ENCODE peak calls at places on chromosome 17, in five cellular contexts. One of them, this sample, is unnamed.

GRCh38 chr17:47235506-47235905 is 18.1 kb upstream of the ITGB3 start:
- DNase-seq in AG04450: no peak
- DNase-seq in lower leg skin: no peak
- DNase-seq in cardiac muscle cell: no peak
- DNase-seq in heart left ventricle: no peak
- DNase-seq in this sample: no peak

GRCh38 chr17:36107660-36108059 is 4.0 kb downstream of the CCL4 start:
- DNase-seq in heart left ventricle: no peak
- DNase-seq in lower leg skin: no peak
- DNase-seq in AG04450: no peak
- DNase-seq in cardiac muscle cell: no peak
- DNase-seq in this sample: no peak

GRCh38 chr17:62615503-62615902 is 12.0 kb upstream of the MRC2 start:
- DNase-seq in heart left ventricle: no peak
- DNase-seq in cardiac muscle cell: no peak
- DNase-seq in lower leg skin: peak
- DNase-seq in AG04450: no peak
- DNase-seq in this sample: no peak

GRCh38 chr17:52154466-52154865 is 4.0 kb downstream of the CA10 start:
- DNase-seq in cardiac muscle cell: no peak
- DNase-seq in heart left ventricle: no peak
- DNase-seq in AG04450: no peak
- DNase-seq in lower leg skin: no peak
- DNase-seq in this sample: no peak

GRCh38 chr17:17387461-17388362 is 84.5 kb downstream of the NT5M start:
- DNase-seq in AG04450: no peak
- DNase-seq in cardiac muscle cell: peak
- DNase-seq in lower leg skin: no peak
- DNase-seq in heart left ventricle: peak
- DNase-seq in this sample: no peak

GRCh38 chr17:50507871-50508572 is at the start of gene MYCBPAP:
- DNase-seq in cardiac muscle cell: peak
- DNase-seq in lower leg skin: peak
- DNase-seq in AG04450: peak
- DNase-seq in heart left ventricle: peak
- DNase-seq in this sample: peak

GRCh38 chr17:58703137-58703846 is 10.9 kb downstream of the RAD51C start:
- DNase-seq in cardiac muscle cell: no peak
- DNase-seq in AG04450: no peak
- DNase-seq in heart left ventricle: no peak
- DNase-seq in lower leg skin: no peak
- DNase-seq in this sample: peak

GRCh38 chr17:73293031-73293430 is 18.8 kb downstream of the CDC42EP4 start:
- DNase-seq in heart left ventricle: no peak
- DNase-seq in cardiac muscle cell: no peak
- DNase-seq in lower leg skin: no peak
- DNase-seq in AG04450: no peak
- DNase-seq in this sample: no peak

GRCh38 chr17:1373710-1374237 is 26.2 kb downstream of the YWHAE start:
- DNase-seq in AG04450: no peak
- DNase-seq in lower leg skin: no peak
- DNase-seq in heart left ventricle: no peak
- DNase-seq in cardiac muscle cell: no peak
- DNase-seq in this sample: no peak

GRCh38 chr17:17176341-17176740 is 29.8 kb downstream of the PLD6 start:
- DNase-seq in AG04450: no peak
- DNase-seq in heart left ventricle: no peak
- DNase-seq in cardiac muscle cell: no peak
- DNase-seq in lower leg skin: no peak
- DNase-seq in this sample: no peak

GRCh38 chr17:64036198-64036922 is 15.9 kb upstream of the ICAM2 start:
- DNase-seq in AG04450: no peak
- DNase-seq in heart left ventricle: no peak
- DNase-seq in lower leg skin: peak
- DNase-seq in cardiac muscle cell: no peak
- DNase-seq in this sample: no peak

GRCh38 chr17:14019186-14019956 is 49.9 kb upstream of the COX10 start:
- DNase-seq in lower leg skin: no peak
- DNase-seq in heart left ventricle: no peak
- DNase-seq in AG04450: peak
- DNase-seq in cardiac muscle cell: no peak
- DNase-seq in this sample: no peak

GRCh38 chr17:82301300-82301915 is 16.0 kb downstream of the CD7 start:
- DNase-seq in heart left ventricle: no peak
- DNase-seq in lower leg skin: no peak
- DNase-seq in AG04450: no peak
- DNase-seq in cardiac muscle cell: no peak
- DNase-seq in this sample: no peak

GRCh38 chr17:8153957-8154607 is 1.9 kb upstream of the PER1 start:
- DNase-seq in heart left ventricle: peak
- DNase-seq in cardiac muscle cell: peak
- DNase-seq in AG04450: peak
- DNase-seq in lower leg skin: peak
- DNase-seq in this sample: peak

GRCh38 chr17:39222151-39222550 is 3.6 kb downstream of the STAC2 start:
- DNase-seq in heart left ventricle: no peak
- DNase-seq in lower leg skin: no peak
- DNase-seq in cardiac muscle cell: no peak
- DNase-seq in AG04450: no peak
- DNase-seq in this sample: no peak

GRCh38 chr17:77285594-77286390 is 145.0 kb downstream of the SEC14L1 start:
- DNase-seq in heart left ventricle: peak
- DNase-seq in AG04450: peak
- DNase-seq in cardiac muscle cell: no peak
- DNase-seq in lower leg skin: no peak
- DNase-seq in this sample: no peak

GRCh38 chr17:77501751-77502625 is 361.2 kb downstream of the SEC14L1 start:
- DNase-seq in AG04450: no peak
- DNase-seq in cardiac muscle cell: no peak
- DNase-seq in lower leg skin: peak
- DNase-seq in heart left ventricle: peak
- DNase-seq in this sample: no peak

GRCh38 chr17:48192321-48192731 is 84.8 kb downstream of the SNX11 start:
- DNase-seq in heart left ventricle: no peak
- DNase-seq in cardiac muscle cell: no peak
- DNase-seq in lower leg skin: no peak
- DNase-seq in AG04450: no peak
- DNase-seq in this sample: no peak

GRCh38 chr17:78572277-78573205 is 4.7 kb downstream of the DNAH17 start:
- DNase-seq in lower leg skin: no peak
- DNase-seq in heart left ventricle: no peak
- DNase-seq in AG04450: no peak
- DNase-seq in cardiac muscle cell: peak
- DNase-seq in this sample: no peak

GRCh38 chr17:75109407-75110236 is at the start of gene ARMC7:
- DNase-seq in cardiac muscle cell: peak
- DNase-seq in heart left ventricle: peak
- DNase-seq in lower leg skin: peak
- DNase-seq in AG04450: peak
- DNase-seq in this sample: no peak
- TF ChIP-seq CTCF in cardiac muscle cell: no peak
- TF ChIP-seq CTCF in heart left ventricle: no peak
- TF ChIP-seq CTCF in lower leg skin: no peak
- TF ChIP-seq CTCF in AG04450: no peak
- TF ChIP-seq CTCF in this sample: no peak

DNA sequence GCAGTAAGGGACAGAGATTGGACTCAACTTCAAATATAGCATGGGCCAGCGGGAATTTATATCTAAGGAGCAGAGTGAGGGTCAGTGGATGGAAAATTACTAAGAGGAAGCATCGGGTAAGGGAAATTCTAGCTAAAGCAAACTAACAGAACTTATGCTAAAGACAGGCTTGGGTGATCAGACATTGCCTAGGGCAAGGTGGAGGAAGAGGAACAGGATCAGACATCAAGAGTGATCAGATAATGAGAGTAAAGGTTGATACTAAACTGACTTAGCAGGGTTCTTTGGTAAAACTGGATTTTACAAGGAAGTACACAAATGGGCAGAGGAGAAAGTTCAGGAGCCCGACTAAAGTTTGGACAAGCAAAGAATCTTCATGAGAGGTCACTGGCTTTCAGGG is 86.3 kb upstream of the TOM1L1 start:
- DNase-seq in heart left ventricle: no peak
- DNase-seq in lower leg skin: no peak
- DNase-seq in cardiac muscle cell: no peak
- DNase-seq in AG04450: no peak
- DNase-seq in this sample: no peak
- H3K4me3 ChIP-seq in heart left ventricle: no peak
- H3K4me3 ChIP-seq in lower leg skin: no peak
- H3K4me3 ChIP-seq in cardiac muscle cell: no peak
- H3K4me3 ChIP-seq in AG04450: no peak
- H3K4me3 ChIP-seq in this sample: no peak

GRCh38 chr17:74387365-74388218 is 20.3 kb downstream of the GPR142 start:
- DNase-seq in lower leg skin: no peak
- DNase-seq in AG04450: no peak
- DNase-seq in cardiac muscle cell: no peak
- DNase-seq in heart left ventricle: no peak
- DNase-seq in this sample: no peak
- TF ChIP-seq CTCF in lower leg skin: no peak
- TF ChIP-seq CTCF in AG04450: no peak
- TF ChIP-seq CTCF in cardiac muscle cell: no peak
- TF ChIP-seq CTCF in heart left ventricle: no peak
- TF ChIP-seq CTCF in this sample: no peak

GRCh38 chr17:33751702-33752065 is 458.6 kb upstream of the ASIC2 start:
- DNase-seq in lower leg skin: no peak
- DNase-seq in cardiac muscle cell: no peak
- DNase-seq in heart left ventricle: no peak
- DNase-seq in AG04450: no peak
- DNase-seq in this sample: no peak
- H3K4me3 ChIP-seq in lower leg skin: no peak
- H3K4me3 ChIP-seq in cardiac muscle cell: no peak
- H3K4me3 ChIP-seq in heart left ventricle: no peak
- H3K4me3 ChIP-seq in AG04450: no peak
- H3K4me3 ChIP-seq in this sample: no peak

GRCh38 chr17:285751-286422 is 66.7 kb downstream of the RPH3AL start:
- DNase-seq in lower leg skin: peak
- DNase-seq in heart left ventricle: peak
- DNase-seq in cardiac muscle cell: no peak
- DNase-seq in AG04450: no peak
- DNase-seq in this sample: no peak

GRCh38 chr17:282912-283882 is 69.4 kb downstream of the RPH3AL start:
- DNase-seq in AG04450: no peak
- DNase-seq in heart left ventricle: peak
- DNase-seq in lower leg skin: peak
- DNase-seq in cardiac muscle cell: no peak
- DNase-seq in this sample: no peak

GRCh38 chr17:286571-286970 is 66.0 kb downstream of the RPH3AL start:
- DNase-seq in heart left ventricle: peak
- DNase-seq in AG04450: no peak
- DNase-seq in cardiac muscle cell: no peak
- DNase-seq in lower leg skin: peak
- DNase-seq in this sample: no peak

GRCh38 chr17:283911-284675 is 68.5 kb downstream of the RPH3AL start:
- DNase-seq in AG04450: no peak
- DNase-seq in cardiac muscle cell: no peak
- DNase-seq in lower leg skin: peak
- DNase-seq in heart left ventricle: peak
- DNase-seq in this sample: no peak

GRCh38 chr17:284676-285355 is 67.8 kb downstream of the RPH3AL start:
- DNase-seq in lower leg skin: peak
- DNase-seq in AG04450: no peak
- DNase-seq in heart left ventricle: peak
- DNase-seq in cardiac muscle cell: no peak
- DNase-seq in this sample: no peak
- TF ChIP-seq CTCF in lower leg skin: no peak
- TF ChIP-seq CTCF in AG04450: no peak
- TF ChIP-seq CTCF in heart left ventricle: no peak
- TF ChIP-seq CTCF in cardiac muscle cell: no peak
- TF ChIP-seq CTCF in this sample: no peak

DNA sequence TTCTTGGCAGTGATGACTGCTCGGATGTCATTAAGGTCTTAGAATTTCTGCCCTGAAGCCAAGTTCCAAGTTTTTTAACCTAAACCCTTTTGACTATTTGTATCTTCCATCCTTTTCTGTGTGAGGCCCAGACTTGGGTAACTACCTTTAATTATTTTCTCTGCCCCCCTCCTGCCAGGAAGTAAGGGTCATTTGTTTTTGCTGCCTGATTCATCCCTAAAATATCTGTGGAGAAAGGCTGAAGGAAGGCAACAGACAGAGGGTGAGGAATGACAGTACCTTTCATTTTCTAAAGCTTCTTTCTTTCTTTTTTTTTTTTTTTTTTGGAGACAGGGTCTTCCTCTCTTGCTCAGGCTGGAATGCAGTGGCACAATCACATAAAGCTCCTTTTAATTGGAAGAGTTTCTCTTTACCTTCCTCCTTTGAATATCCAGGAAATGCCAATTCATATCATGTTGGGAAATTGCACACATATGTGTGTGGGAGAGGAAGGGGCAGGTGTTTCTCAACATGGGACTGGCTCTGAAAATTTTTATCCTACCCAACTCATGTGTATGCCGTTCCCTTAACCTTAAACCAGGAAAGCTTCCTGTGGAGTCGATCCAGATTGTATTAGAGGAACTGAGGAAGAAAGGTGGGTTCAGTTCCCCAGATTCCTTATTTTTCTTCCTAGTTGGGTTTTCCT is 959 bp downstream of the VPS25 start:
- DNase-seq in AG04450: no peak
- DNase-seq in cardiac muscle cell: no peak
- DNase-seq in lower leg skin: no peak
- DNase-seq in heart left ventricle: no peak
- DNase-seq in this sample: no peak
- H3K4me3 ChIP-seq in AG04450: peak
- H3K4me3 ChIP-seq in cardiac muscle cell: peak
- H3K4me3 ChIP-seq in lower leg skin: peak
- H3K4me3 ChIP-seq in heart left ventricle: peak
- H3K4me3 ChIP-seq in this sample: peak

GRCh38 chr17:69336580-69336979 is 9.6 kb upstream of the ABCA5 start:
- DNase-seq in heart left ventricle: no peak
- DNase-seq in lower leg skin: no peak
- DNase-seq in AG04450: no peak
- DNase-seq in cardiac muscle cell: no peak
- DNase-seq in this sample: no peak
- TF ChIP-seq CTCF in heart left ventricle: no peak
- TF ChIP-seq CTCF in lower leg skin: no peak
- TF ChIP-seq CTCF in AG04450: no peak
- TF ChIP-seq CTCF in cardiac muscle cell: no peak
- TF ChIP-seq CTCF in this sample: no peak

This sample was measured in astrocyte of the cerebellum.